ENCODE peak calls at places on chromosome 15, in six cellular contexts. F is tibial nerve, G is H7, U is BE2C, B is AG10803, I is AG04450. D is an unnamed sample.

GRCh38 chr15:87033056-87033455 is 953.4 kb downstream of the AGBL1 start:
- DNase-seq in F (no peak), G (no peak), U (peak), B (no peak), I (no peak), D (no peak)

GRCh38 chr15:72698938-72699337 is 12.9 kb downstream of the BBS4 start:
- DNase-seq in F (no peak), G (no peak), U (no peak), B (no peak), I (no peak), D (no peak)

GRCh38 chr15:66819084-66819483 is 117.0 kb downstream of the SMAD6 start:
- DNase-seq in F (no peak), G (no peak), U (no peak), B (no peak), I (no peak), D (no peak)

GRCh38 chr15:58503139-58504027 is 71.6 kb downstream of the LIPC start:
- DNase-seq in F (no peak), G (no peak), U (no peak), B (no peak), I (no peak), D (no peak)

GRCh38 chr15:62547584-62547983 is 382.5 kb upstream of the C2CD4B start:
- DNase-seq in F (peak), G (no peak), U (no peak), B (peak), I (no peak), D (no peak)

GRCh38 chr15:66043264-66043663 is 174.0 kb downstream of the RAB11A start:
- DNase-seq in F (no peak), G (no peak), U (no peak), B (no peak), I (no peak), D (no peak)

GRCh38 chr15:90320062-90320884 is 31.8 kb upstream of the ZNF774 start:
- DNase-seq in F (peak), G (peak), U (peak), B (peak), I (peak), D (peak)

GRCh38 chr15:44328135-44328534 is 39.6 kb downstream of the GOLM2 start:
- DNase-seq in F (no peak), G (no peak), U (no peak), B (no peak), I (no peak), D (no peak)

GRCh38 chr15:48462688-48463087 is 131.5 kb downstream of the DUT start:
- DNase-seq in F (no peak), G (no peak), U (no peak), B (no peak), I (no peak), D (no peak)

GRCh38 chr15:51250217-51251011 is 88.0 kb downstream of the CYP19A1 start:
- DNase-seq in F (no peak), G (no peak), U (no peak), B (no peak), I (no peak), D (no peak)

GRCh38 chr15:74208901-74209559 is 6.4 kb upstream of the STRA6 start:
- DNase-seq in F (no peak), G (peak), U (no peak), B (peak), I (no peak), D (no peak)

GRCh38 chr15:68638953-68639500 is 60.2 kb downstream of the CORO2B start:
- DNase-seq in F (no peak), G (no peak), U (no peak), B (peak), I (no peak), D (no peak)

GRCh38 chr15:77143191-77143590 is 72.3 kb upstream of the TSPAN3 start:
- DNase-seq in F (no peak), G (no peak), U (no peak), B (no peak), I (no peak), D (no peak)

GRCh38 chr15:98431171-98431570 is 217.2 kb upstream of the IGF1R start:
- DNase-seq in F (no peak), G (no peak), U (no peak), B (no peak), I (no peak), D (no peak)

GRCh38 chr15:52181938-52182780 is 9.0 kb downstream of the GNB5 start:
- DNase-seq in F (no peak), G (no peak), U (no peak), B (no peak), I (no peak), D (no peak)

GRCh38 chr15:77905301-77905920 is 172.1 kb downstream of the TBC1D2B start:
- DNase-seq in F (no peak), G (no peak), U (peak), B (no peak), I (no peak), D (no peak)

GRCh38 chr15:92810418-92811138 is 89.5 kb upstream of the CHD2 start:
- DNase-seq in F (peak), G (peak), U (peak), B (peak), I (no peak), D (peak)

GRCh38 chr15:65304393-65305143 is at the start of gene RNU5B-1:
- DNase-seq in F (peak), G (peak), U (peak), B (peak), I (peak), D (peak)

GRCh38 chr15:98609144-98609852 is 39.0 kb upstream of the IGF1R start:
- DNase-seq in F (no peak), G (peak), U (no peak), B (peak), I (no peak), D (no peak)

GRCh38 chr15:75928680-75929608 is 25.3 kb downstream of the FBXO22 start:
- DNase-seq in F (no peak), G (peak), U (peak), B (no peak), I (no peak), D (no peak)

GRCh38 chr15:97502038-97502437 is 458.5 kb upstream of the ARRDC4 start:
- DNase-seq in F (no peak), G (no peak), U (no peak), B (no peak), I (no peak), D (no peak)

GRCh38 chr15:69324031-69324430 is 25.3 kb downstream of the PAQR5 start:
- DNase-seq in F (no peak), G (no peak), U (no peak), B (peak), I (no peak), D (no peak)

GRCh38 chr15:100623301-100623700 is 20.9 kb downstream of the ASB7 start:
- DNase-seq in F (no peak), G (no peak), U (no peak), B (peak), I (no peak), D (no peak)

GRCh38 chr15:57382222-57382621 is 5.9 kb downstream of the CGNL1 start:
- DNase-seq in F (no peak), G (no peak), U (no peak), B (no peak), I (no peak), D (no peak)

GRCh38 chr15:33315044-33315443 is 4.3 kb downstream of the RYR3 start:
- DNase-seq in F (no peak), G (peak), U (no peak), B (no peak), I (no peak), D (no peak)

GRCh38 chr15:58490405-58491150 is 58.8 kb downstream of the LIPC start:
- DNase-seq in F (no peak), G (no peak), U (no peak), B (no peak), I (no peak), D (no peak)

GRCh38 chr15:40098489-40099261 is 10.0 kb downstream of the BMF start:
- DNase-seq in F (peak), G (peak), U (peak), B (peak), I (peak), D (peak)
- H3K4me3 ChIP-seq in F (no peak), G (no peak), U (no peak), B (no peak), I (no peak), D (peak)

GRCh38 chr15:95457520-95457919 is 873.0 kb upstream of the NR2F2 start:
- DNase-seq in F (no peak), G (no peak), U (no peak), B (no peak), I (no peak), D (no peak)

GRCh38 chr15:95458736-95459135 is 871.8 kb upstream of the NR2F2 start:
- DNase-seq in F (no peak), G (no peak), U (no peak), B (no peak), I (no peak), D (no peak)

GRCh38 chr15:95464091-95464888 is 866.2 kb upstream of the NR2F2 start:
- DNase-seq in F (no peak), G (peak), U (no peak), B (no peak), I (no peak), D (no peak)

GRCh38 chr15:95459288-95459687 is 871.2 kb upstream of the NR2F2 start:
- DNase-seq in F (no peak), G (no peak), U (no peak), B (peak), I (no peak), D (no peak)
- H3K4me3 ChIP-seq in F (no peak), G (no peak), U (no peak), B (no peak), I (no peak), D (no peak)

GRCh38 chr15:38565287-38565670 is 665 bp upstream of the RASGRP1 start:
- DNase-seq in F (no peak), G (no peak), U (no peak), B (no peak), I (no peak), D (no peak)
- H3K4me3 ChIP-seq in F (no peak), G (peak), U (no peak), B (no peak), I (peak), D (peak)

GRCh38 chr15:31217067-31217466 is 109.6 kb upstream of the KLF13 start:
- DNase-seq in F (no peak), G (no peak), U (no peak), B (no peak), I (no peak), D (no peak)
- H3K4me3 ChIP-seq in F (no peak), G (no peak), U (peak), B (no peak), I (no peak), D (peak)